ENCODE peak calls at places on chromosomes 12 and 14, in nine cellular contexts. W, Y, E, Q, B, T, P, C and X are unnamed samples.

GRCh38 chr12:32070370-32070769 is 36.3 kb upstream of the BICD1 start:
- DNase-seq in Q (no peak), W (peak; percentile 10), E (no peak), B (no peak), P (no peak), Y (no peak), T (no peak), C (no peak), X (no peak)

GRCh38 chr12:56991319-56991906 is 14.9 kb downstream of the ZBTB39 start:
- DNase-seq in C (no peak), Y (no peak), P (no peak), W (peak; percentile 45), T (peak; percentile 31), B (no peak), E (no peak), Q (no peak), X (no peak)

GRCh38 chr14:103539056-103539825 is 10.2 kb downstream of the TRMT61A start:
- DNase-seq in P (no peak), C (no peak), E (no peak), W (no peak), B (no peak), Q (no peak), T (peak; percentile 60), Y (no peak), X (no peak)

GRCh38 chr12:99260597-99260996 is 387.0 kb upstream of the GARIN6 start:
- DNase-seq in Q (no peak), B (no peak), Y (no peak), W (no peak), T (no peak), C (no peak), E (no peak), P (no peak), X (peak; percentile 51)

GRCh38 chr12:113299619-113300237 is 35.2 kb downstream of the SLC8B1 start:
- DNase-seq in Y (peak; percentile 85), E (peak; percentile 81), W (peak; percentile 88), T (peak; percentile 34), C (no peak), P (peak; percentile 75), B (no peak), Q (no peak), X (no peak)

GRCh38 chr14:52298795-52299194 is 15.3 kb upstream of the PTGER2 start:
- DNase-seq in E (no peak), Q (no peak), T (no peak), Y (no peak), C (no peak), B (no peak), W (no peak), P (no peak), X (no peak)

GRCh38 chr14:101330416-101331140 is 230.7 kb upstream of the DIO3 start:
- DNase-seq in T (no peak), Q (no peak), E (no peak), C (no peak), Y (no peak), W (no peak), B (no peak), P (no peak), X (no peak)

GRCh38 chr12:99670635-99671034 is 23.1 kb downstream of the GARIN6 start:
- DNase-seq in W (peak; percentile 1), P (peak; percentile 5), B (no peak), Q (no peak), E (no peak), T (no peak), Y (no peak), C (no peak), X (no peak)

GRCh38 chr12:131129839-131130238 is 176.1 kb downstream of the ADGRD1 start:
- DNase-seq in C (no peak), B (no peak), E (peak; percentile 18), P (no peak), W (no peak), Q (no peak), T (no peak), Y (peak; percentile 73), X (no peak)

GRCh38 chr12:71730936-71731335 is 23.7 kb upstream of the RAB21 start:
- DNase-seq in C (no peak), Q (no peak), E (no peak), T (no peak), B (no peak), P (peak; percentile 52), Y (peak; percentile 38), W (no peak), X (no peak)